ENCODE peak calls at places on chromosomes 16 and 17, in nine cellular contexts. K is astrocyte; V is stimulated activated CD4-positive, alpha-beta T cell treated with anti-CD3 and anti-CD28 coated beads, TNF-alpha, amount 100 ng/mL, for 4 hours; M is naive B cell; R is activated gamma-delta T cell treated with anti-CD3 and anti-CD28 coated beads, Interleukin-2, amount 50 U/mL, for 16 hours; B is NCI-H226; Y is activated CD8-positive, alpha-beta memory T cell treated with anti-CD3 and anti-CD28 coated beads for 1 hour; E is dorsolateral prefrontal cortex; S is NCI-H510A treated with DMSO at 0.1 percent for 48 hours. F is an unnamed sample.

GRCh38 chr17:34647511-34647910 is 68.1 kb downstream of the TMEM132E start:
- DNase-seq in S (no peak), V (no peak), R (no peak), K (no peak), M (no peak), Y (no peak), B (no peak), E (no peak), F (no peak)

GRCh38 chr16:19884611-19885455 is at the start of gene GPRC5B:
- DNase-seq in B (peak; percentile 27), E (peak; percentile 66), K (peak; percentile 4), S (peak; percentile 42), V (peak; percentile 21), M (peak; percentile 36), Y (no peak), R (no peak), F (peak; percentile 73)

GRCh38 chr17:73267648-73268537 is 6.2 kb upstream of the CPSF4L start:
- DNase-seq in K (no peak), B (no peak), E (peak; percentile 87), M (no peak), R (no peak), V (no peak), Y (no peak), S (no peak), F (no peak)

GRCh38 chr16:56189990-56190902 is 1.0 kb upstream of the GNAO1 start:
- DNase-seq in Y (no peak), S (no peak), E (no peak), R (no peak), V (no peak), M (no peak), B (no peak), K (no peak), F (peak; percentile 20)

GRCh38 chr16:47927330-47927729 is 228.5 kb downstream of the ABCC12 start:
- DNase-seq in Y (no peak), E (no peak), B (peak; percentile 77), V (no peak), K (peak; percentile 61), M (no peak), S (no peak), R (no peak), F (peak; percentile 46)

GRCh38 chr17:6427284-6427781 is 7.6 kb downstream of the AIPL1 start:
- DNase-seq in Y (no peak), M (peak; percentile 28), S (no peak), V (no peak), B (peak; percentile 53), K (peak; percentile 51), E (no peak), R (peak; percentile 14), F (peak; percentile 25)

GRCh38 chr16:57564571-57565270 is 22.3 kb downstream of the ADGRG5 start:
- DNase-seq in K (peak; percentile 42), Y (no peak), S (no peak), E (no peak), R (no peak), B (peak; percentile 67), V (no peak), M (no peak), F (peak; percentile 5)

GRCh38 chr16:81261049-81261648 is 22.7 kb downstream of the BCO1 start:
- DNase-seq in B (no peak), V (peak; percentile 2), M (peak; percentile 2), S (no peak), Y (no peak), R (peak; percentile 3), K (no peak), E (no peak), F (peak; percentile 34)

GRCh38 chr17:31462261-31462660 is 70.8 kb downstream of the RAB11FIP4 start:
- DNase-seq in V (no peak), K (no peak), E (no peak), S (no peak), B (no peak), M (no peak), R (no peak), Y (no peak), F (no peak)

GRCh38 chr17:74080936-74081335 is 122.5 kb upstream of the RPL38 start:
- DNase-seq in B (no peak), K (no peak), V (no peak), Y (no peak), R (no peak), E (no peak), M (no peak), S (no peak), F (no peak)

GRCh38 chr17:65463242-65463641 is 98.2 kb downstream of the AXIN2 start:
- DNase-seq in V (no peak), M (no peak), K (peak; percentile 34), R (no peak), Y (no peak), S (no peak), E (no peak), B (no peak), F (peak; percentile 15)

GRCh38 chr16:10256855-10257641 is 74.8 kb upstream of the GRIN2A start:
- DNase-seq in M (peak; percentile 49), B (peak; percentile 9), R (peak; percentile 7), V (no peak), Y (no peak), K (no peak), E (no peak), S (peak; percentile 13), F (peak; percentile 66)

GRCh38 chr17:31425646-31426045 is 34.2 kb downstream of the RAB11FIP4 start:
- DNase-seq in B (no peak), M (no peak), R (no peak), S (no peak), V (no peak), Y (no peak), K (no peak), E (peak; percentile 74), F (no peak)

GRCh38 chr17:30226878-30227277 is 8.6 kb downstream of the SLC6A4 start:
- DNase-seq in Y (no peak), K (no peak), M (no peak), V (no peak), S (no peak), R (no peak), E (no peak), B (no peak), F (peak; percentile 78)

GRCh38 chr17:40015005-40015997 is at the start of gene CSF3:
- DNase-seq in V (no peak), B (no peak), E (no peak), Y (no peak), M (no peak), S (peak; percentile 50), K (no peak), R (no peak), F (no peak)

GRCh38 chr17:70804161-70804560 is 634.8 kb downstream of the KCNJ2 start:
- DNase-seq in Y (no peak), S (no peak), B (no peak), K (peak; percentile 54), R (no peak), V (no peak), M (no peak), E (no peak), F (no peak)

GRCh38 chr16:59886021-59886420 is 1151.9 kb upstream of the GOT2 start:
- DNase-seq in V (no peak), E (no peak), S (no peak), B (no peak), R (no peak), Y (no peak), M (no peak), K (peak; percentile 92), F (peak; percentile 25)

GRCh38 chr16:66519482-66519881 is 30.4 kb downstream of the TK2 start:
- DNase-seq in B (no peak), V (no peak), R (no peak), S (no peak), M (no peak), Y (no peak), K (no peak), E (no peak), F (no peak)

GRCh38 chr17:44556114-44556853 is 1.0 kb upstream of the FZD2 start:
- DNase-seq in K (no peak), M (peak; percentile 54), B (peak; percentile 21), R (no peak), V (no peak), S (no peak), E (no peak), Y (no peak), F (peak; percentile 76)

GRCh38 chr16:17173134-17173729 is 297.5 kb downstream of the XYLT1 start:
- DNase-seq in Y (no peak), S (no peak), M (peak; percentile 25), E (peak; percentile 46), V (no peak), B (no peak), R (no peak), K (peak; percentile 79), F (peak; percentile 73)

GRCh38 chr16:88585269-88585668 is 15.1 kb downstream of the ZC3H18 start:
- DNase-seq in R (no peak), Y (no peak), B (no peak), M (no peak), S (no peak), K (no peak), E (no peak), V (no peak), F (no peak)

GRCh38 chr17:56966277-56966676 is 5.4 kb upstream of the COIL start:
- DNase-seq in M (no peak), B (no peak), V (no peak), R (no peak), Y (no peak), S (peak; percentile 91), K (no peak), E (no peak), F (peak; percentile 10)